ENCODE peak calls at places on chromosomes 16 and 17, in five cellular contexts. L is endothelial cell of umbilical vein, E is suprapubic skin, D is prostate gland, F is breast epithelium. K is an unnamed sample.

GRCh38 chr16:28192811-28193529 is 18.8 kb downstream of the XPO6 start:
- DNase-seq in L (no peak), E (no peak), D (no peak), F (no peak), K (no peak)

GRCh38 chr17:80220709-80221215 is 535 bp downstream of the SLC26A11 start:
- DNase-seq in L (peak), E (no peak), D (peak), F (no peak), K (peak)

GRCh38 chr17:40915721-40916256 is 21.7 kb downstream of the KRT23 start:
- DNase-seq in L (no peak), E (no peak), D (no peak), F (no peak), K (no peak)

GRCh38 chr16:56481468-56482112 is 30.2 kb downstream of the OGFOD1 start:
- DNase-seq in L (no peak), E (no peak), D (no peak), F (no peak), K (no peak)

GRCh38 chr17:51848451-51848850 is 310.1 kb downstream of the CA10 start:
- DNase-seq in L (no peak), E (no peak), D (no peak), F (no peak), K (no peak)

GRCh38 chr16:49608095-49608494 is 234.5 kb downstream of the C16orf78 start:
- DNase-seq in L (peak), E (no peak), D (no peak), F (no peak), K (no peak)

GRCh38 chr16:19885456-19886060 is 910 bp upstream of the GPRC5B start:
- DNase-seq in L (peak), E (peak), D (no peak), F (no peak), K (no peak)

GRCh38 chr17:2867441-2868424 is 71.5 kb downstream of the RAP1GAP2 start:
- DNase-seq in L (no peak), E (no peak), D (no peak), F (no peak), K (no peak)

GRCh38 chr16:88685156-88686061 is 898 bp downstream of the SNAI3 start:
- DNase-seq in L (no peak), E (peak), D (no peak), F (no peak), K (no peak)

GRCh38 chr17:73027130-73027741 is 65.3 kb downstream of the SLC39A11 start:
- DNase-seq in L (no peak), E (no peak), D (no peak), F (no peak), K (no peak)

GRCh38 chr16:75566889-75567255 is 693 bp downstream of the GABARAPL2 start:
- DNase-seq in L (peak), E (no peak), D (no peak), F (no peak), K (no peak)

GRCh38 chr16:55091871-55092230 is 161.2 kb downstream of the IRX5 start:
- DNase-seq in L (no peak), E (no peak), D (no peak), F (no peak), K (no peak)

GRCh38 chr17:51298508-51299371 is 38.4 kb downstream of the UTP18 start:
- DNase-seq in L (peak), E (no peak), D (no peak), F (no peak), K (no peak)

GRCh38 chr16:46763147-46763546 is 15.0 kb upstream of the MYLK3 start:
- DNase-seq in L (no peak), E (no peak), D (no peak), F (no peak), K (no peak)

GRCh38 chr16:24037335-24037734 is 201.6 kb downstream of the PRKCB start:
- DNase-seq in L (no peak), E (no peak), D (no peak), F (no peak), K (no peak)

GRCh38 chr17:51322390-51323029 is 62.2 kb downstream of the UTP18 start:
- DNase-seq in L (peak), E (no peak), D (no peak), F (no peak), K (no peak)

GRCh38 chr17:38572665-38573365 is 32.9 kb downstream of the SRCIN1 start:
- DNase-seq in L (no peak), E (no peak), D (no peak), F (no peak), K (no peak)

GRCh38 chr16:68784721-68785120 is 47.6 kb downstream of the CDH1 start:
- DNase-seq in L (no peak), E (no peak), D (no peak), F (no peak), K (no peak)

GRCh38 chr17:68446626-68447041 is 10.7 kb downstream of the WIPI1 start:
- DNase-seq in L (no peak), E (no peak), D (no peak), F (no peak), K (no peak)

GRCh38 chr16:25297151-25297787 is 39.6 kb upstream of the ZKSCAN2 start:
- DNase-seq in L (no peak), E (no peak), D (no peak), F (no peak), K (no peak)

GRCh38 chr16:35305476-35305875 is 1846.1 kb downstream of the TP53TG3F start:
- DNase-seq in L (no peak), E (no peak), D (no peak), F (no peak), K (no peak)

GRCh38 chr16:11743308-11744074 is 834 bp upstream of the TXNDC11 start:
- DNase-seq in L (peak), E (peak), D (no peak), F (no peak), K (peak)

GRCh38 chr16:67673712-67674580 is 7.3 kb downstream of the C16orf86 start:
- DNase-seq in L (peak), E (no peak), D (no peak), F (no peak), K (peak)

GRCh38 chr17:40314557-40314953 is 5.6 kb downstream of the RARA start:
- DNase-seq in L (peak), E (peak), D (peak), F (peak), K (peak)

GRCh38 chr17:35084987-35085386 is 21.5 kb upstream of the RFFL start:
- DNase-seq in L (peak), E (no peak), D (no peak), F (no peak), K (no peak)

GRCh38 chr17:35086931-35087573 is 23.5 kb upstream of the RFFL start:
- DNase-seq in L (no peak), E (no peak), D (no peak), F (no peak), K (no peak)

GRCh38 chr17:35088647-35088910 is 25.1 kb upstream of the RFFL start:
- DNase-seq in L (no peak), E (no peak), D (peak), F (no peak), K (peak)

GRCh38 chr17:35087731-35088646 is 24.5 kb upstream of the RFFL start:
- DNase-seq in L (peak), E (peak), D (peak), F (peak), K (peak)

GRCh38 chr17:35086164-35086563 is 22.7 kb upstream of the RFFL start:
- DNase-seq in L (no peak), E (no peak), D (no peak), F (no peak), K (no peak)
- H3K27ac ChIP-seq in L (no peak), E (no peak), D (peak), F (no peak), K (no peak)

GRCh38 chr17:21214015-21214776 is at the start of gene TMEM11:
- DNase-seq in L (peak), E (peak), D (peak), F (peak), K (peak)
- TF ChIP-seq POLR2AphosphoS5 in L (peak), E (no peak), D (peak), F (peak), K (peak)

DNA sequence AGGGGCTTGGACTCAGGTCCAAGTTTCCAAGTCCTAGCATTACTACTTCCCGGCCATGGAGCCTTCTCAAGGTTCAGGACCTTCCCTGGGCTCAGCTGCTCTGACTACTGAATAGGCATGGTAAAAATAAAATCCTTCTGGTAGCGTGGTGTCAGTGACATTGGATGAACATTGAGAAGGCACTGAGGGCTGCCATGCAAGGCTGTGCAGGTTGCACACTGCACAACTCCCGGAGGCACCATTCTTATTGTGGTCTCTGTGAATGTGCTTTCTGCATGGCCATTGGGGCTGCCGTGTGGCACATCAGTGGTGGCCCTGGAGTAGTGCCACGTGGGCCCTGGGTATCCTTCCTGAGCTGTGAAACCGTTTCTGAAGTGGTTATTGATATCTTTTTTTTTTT is 250.2 kb upstream of the CIBAR2 start:
- DNase-seq in L (no peak), E (no peak), D (no peak), F (no peak), K (no peak)
- H3K27ac ChIP-seq in L (no peak), E (no peak), D (no peak), F (no peak), K (no peak)

GRCh38 chr16:53519417-53520091 is 16.5 kb upstream of the AKTIP start:
- DNase-seq in L (no peak), E (peak), D (no peak), F (no peak), K (no peak)

GRCh38 chr16:53517851-53518250 is 14.8 kb upstream of the AKTIP start:
- DNase-seq in L (no peak), E (peak), D (no peak), F (no peak), K (no peak)

GRCh38 chr16:53515811-53516210 is 12.8 kb upstream of the AKTIP start:
- DNase-seq in L (peak), E (peak), D (no peak), F (no peak), K (peak)

GRCh38 chr16:53515259-53515658 is 12.2 kb upstream of the AKTIP start:
- DNase-seq in L (peak), E (peak), D (no peak), F (no peak), K (peak)

DNA sequence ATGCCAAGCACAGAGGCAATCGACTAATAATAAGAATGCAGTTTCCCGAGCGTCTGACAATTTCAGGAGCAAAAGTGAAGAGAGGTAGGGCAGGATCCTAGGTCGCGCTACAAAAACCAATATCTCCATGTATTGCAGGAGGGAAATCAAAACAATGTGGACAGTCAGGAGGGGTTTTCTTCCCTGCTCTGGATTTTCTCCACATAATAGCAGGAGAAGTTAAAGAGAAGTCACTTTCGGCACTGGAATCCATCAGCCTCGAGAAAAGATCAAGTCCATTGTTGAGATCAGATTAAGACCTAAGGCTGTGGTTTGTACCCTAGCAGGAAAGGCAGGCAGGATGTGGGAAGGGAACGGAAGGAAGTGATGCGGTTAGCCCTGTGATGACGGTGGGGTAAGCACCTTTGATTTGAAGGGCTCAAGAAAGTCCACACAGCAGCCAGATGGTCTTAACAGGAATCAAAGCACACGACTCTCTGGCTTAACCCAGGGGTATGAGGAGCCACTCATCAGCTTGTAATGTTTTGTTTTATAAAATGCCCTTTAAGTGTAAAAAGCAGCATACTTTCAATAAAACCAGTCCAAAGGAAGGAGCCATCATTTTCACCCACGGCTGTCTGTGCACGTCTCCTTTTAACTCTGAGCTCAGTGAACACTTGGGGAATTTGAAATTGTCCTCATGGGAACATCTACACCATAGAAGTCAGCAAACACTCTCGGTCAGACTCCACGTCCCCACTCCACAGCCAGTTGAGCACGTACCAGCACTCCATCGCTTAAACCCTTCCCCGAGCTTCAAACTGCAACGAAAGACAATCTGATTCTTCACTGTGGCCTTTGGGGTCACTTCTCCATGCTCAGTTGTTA is 15.8 kb upstream of the AKTIP start:
- DNase-seq in L (peak), E (peak), D (no peak), F (no peak), K (no peak)
- TF ChIP-seq POLR2AphosphoS5 in L (peak), E (no peak), D (peak), F (no peak), K (peak)

GRCh38 chr17:63975541-63976092 is 2.9 kb upstream of the SCN4A start:
- DNase-seq in L (no peak), E (no peak), D (no peak), F (no peak), K (no peak)
- H3K27ac ChIP-seq in L (no peak), E (no peak), D (no peak), F (no peak), K (no peak)

DNA sequence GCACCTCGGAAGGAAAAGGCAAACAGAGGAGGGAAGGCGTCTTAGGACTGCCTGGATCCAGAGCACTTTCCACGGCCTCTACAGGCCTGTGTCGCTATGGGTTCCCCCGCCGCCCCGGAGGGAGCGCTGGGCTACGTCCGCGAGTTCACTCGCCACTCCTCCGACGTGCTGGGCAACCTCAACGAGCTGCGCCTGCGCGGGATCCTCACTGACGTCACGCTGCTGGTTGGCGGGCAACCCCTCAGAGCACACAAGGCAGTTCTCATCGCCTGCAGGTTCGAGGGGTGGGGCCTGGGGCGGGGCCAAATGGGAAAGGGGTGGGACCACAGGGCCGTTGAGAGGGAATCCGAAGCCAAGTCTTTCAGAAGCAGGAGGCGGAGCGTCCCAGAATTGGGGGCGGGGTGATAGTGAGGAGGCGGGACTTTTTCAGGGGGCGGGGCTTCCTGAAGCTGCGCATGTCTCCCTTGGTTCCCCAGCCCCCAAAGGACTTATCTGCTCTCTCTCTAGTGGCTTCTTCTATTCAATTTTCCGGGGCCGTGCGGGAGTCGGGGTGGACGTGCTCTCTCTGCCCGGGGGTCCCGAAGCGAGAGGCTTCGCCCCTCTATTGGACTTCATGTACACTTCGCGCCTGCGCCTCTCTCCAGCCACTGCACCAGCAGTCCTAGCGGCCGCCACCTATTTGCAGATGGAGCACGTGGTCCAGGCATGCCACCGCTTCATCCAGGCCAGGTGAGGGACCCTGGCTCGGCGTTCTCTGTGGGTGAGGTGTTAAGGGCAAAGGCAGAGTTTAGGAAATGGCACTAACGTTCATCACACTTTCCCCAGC is 939 bp downstream of the BCL6B start:
- DNase-seq in L (peak), E (peak), D (peak), F (peak), K (peak)
- TF ChIP-seq POLR2AphosphoS5 in L (peak), E (no peak), D (peak), F (peak), K (peak)

GRCh38 chr17:20174588-20175265 is 165.6 kb downstream of the SPECC1 start:
- DNase-seq in L (no peak), E (no peak), D (no peak), F (no peak), K (no peak)

GRCh38 chr17:20173091-20173490 is 163.9 kb downstream of the SPECC1 start:
- DNase-seq in L (no peak), E (no peak), D (no peak), F (no peak), K (no peak)

GRCh38 chr17:20171741-20172377 is 162.7 kb downstream of the SPECC1 start:
- DNase-seq in L (no peak), E (no peak), D (no peak), F (no peak), K (no peak)

GRCh38 chr17:20170085-20170484 is 160.9 kb downstream of the SPECC1 start:
- DNase-seq in L (no peak), E (no peak), D (no peak), F (no peak), K (no peak)

DNA sequence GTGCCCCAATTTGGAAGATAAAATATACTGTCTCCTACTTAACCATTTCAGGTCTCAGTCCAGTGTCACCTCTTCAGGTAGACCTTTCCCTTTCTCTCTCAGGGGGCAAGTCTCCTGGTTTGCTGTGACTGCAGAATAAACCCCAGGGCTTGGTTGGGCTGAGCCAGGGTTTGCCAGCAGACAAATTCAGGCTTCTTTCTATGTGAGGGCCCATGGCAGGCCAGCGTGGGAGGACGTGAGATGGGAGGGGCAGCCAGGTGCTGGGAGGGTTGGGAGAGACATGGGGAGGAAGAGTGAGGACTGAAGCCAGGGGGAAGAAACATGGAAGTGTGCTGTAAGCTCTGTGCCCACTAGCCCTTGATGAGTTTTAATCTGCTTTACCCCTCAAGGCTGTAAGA is 163.2 kb downstream of the SPECC1 start:
- DNase-seq in L (no peak), E (no peak), D (no peak), F (no peak), K (no peak)
- H3K27ac ChIP-seq in L (no peak), E (no peak), D (no peak), F (no peak), K (no peak)

GRCh38 chr16:1318268-1318545 is 8.8 kb downstream of the UBE2I start:
- DNase-seq in L (no peak), E (no peak), D (no peak), F (no peak), K (no peak)
- TF ChIP-seq POLR2AphosphoS5 in L (no peak), E (no peak), D (no peak), F (no peak), K (peak)

DNA sequence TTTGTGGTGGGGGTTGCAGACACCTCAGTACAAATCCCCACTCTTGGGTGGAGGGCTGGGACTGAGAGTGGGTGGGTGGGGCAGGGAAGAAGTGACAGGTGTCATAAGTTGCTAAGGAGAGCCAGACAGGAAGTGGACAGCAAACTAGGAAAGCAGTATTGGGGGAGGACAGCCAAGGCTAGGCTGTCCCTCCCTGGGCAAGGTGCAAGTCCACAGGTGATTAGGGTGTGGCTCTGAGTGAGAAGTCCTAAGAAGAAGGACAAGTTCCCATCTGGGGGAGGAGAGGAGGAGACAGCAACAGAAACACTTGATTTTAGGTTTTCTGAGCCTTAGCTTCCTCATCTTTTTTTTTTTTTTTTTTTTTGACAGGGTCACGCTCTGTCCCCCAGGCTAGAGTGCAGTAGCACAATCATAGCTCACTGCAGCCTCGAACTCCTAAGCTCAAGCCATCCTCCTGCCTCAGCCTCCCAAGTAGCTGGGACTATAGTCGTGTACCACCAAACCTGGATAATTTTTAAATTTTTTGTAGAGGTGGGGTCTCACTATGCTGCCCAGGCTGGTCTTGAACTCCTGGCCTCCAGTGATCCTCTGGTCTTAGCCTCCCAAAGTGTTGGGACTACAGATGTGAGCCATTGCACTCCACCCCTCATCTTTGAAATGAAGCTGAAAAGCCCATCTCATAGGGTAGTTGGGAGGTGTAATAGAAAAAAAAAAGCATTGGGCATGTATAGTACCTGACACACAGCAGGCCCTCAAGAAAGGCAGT is 2.5 kb downstream of the MAPK3 start:
- DNase-seq in L (no peak), E (no peak), D (no peak), F (no peak), K (no peak)
- H3K27ac ChIP-seq in L (no peak), E (no peak), D (no peak), F (peak), K (peak)

GRCh38 chr17:49995055-49995738 is at the start of gene DLX3:
- DNase-seq in L (peak), E (no peak), D (peak), F (peak), K (peak)
- TF ChIP-seq POLR2AphosphoS5 in L (no peak), E (no peak), D (peak), F (peak), K (peak)